ENCODE peak calls at places on chromosomes 2 and 18, in seven cellular contexts. N is lower lobe of right lung; Z is SJSA1; E is uterus; A is CD8-positive, alpha-beta T cell; K is IMR-90; H is right lobe of liver. J is an unnamed sample. For H3K4me1, the result is how much of the 10 kb centered on the place peaks cover.

GRCh38 chr18:23825496-23825895 is 136.2 kb downstream of the LAMA3 start:
- DNase-seq in N (no peak), Z (no peak), E (no peak), A (no peak), K (no peak), H (no peak), J (no peak)

GRCh38 chr2:17620280-17620679 is 79.8 kb downstream of the VSNL1 start:
- DNase-seq in N (no peak), Z (peak), E (no peak), A (no peak), K (peak), H (no peak), J (no peak)

GRCh38 chr2:18402-19271 is 27.7 kb downstream of the FAM110C start:
- DNase-seq in N (no peak), Z (no peak), E (no peak), A (no peak), K (no peak), H (no peak), J (no peak)

GRCh38 chr2:170886391-170886790 is 42.7 kb upstream of the GORASP2 start:
- DNase-seq in N (no peak), Z (no peak), E (no peak), A (no peak), K (peak), H (no peak), J (no peak)

GRCh38 chr2:28624798-28625701 is 126.6 kb upstream of the PPP1CB start:
- DNase-seq in N (peak), Z (no peak), E (peak), A (peak), K (peak), H (peak), J (peak)

GRCh38 chr2:62662548-62662947 is 43.0 kb upstream of the EHBP1 start:
- DNase-seq in N (no peak), Z (no peak), E (no peak), A (no peak), K (no peak), H (peak), J (no peak)

GRCh38 chr2:181218271-181218935 is 238.0 kb downstream of the UBE2E3 start:
- DNase-seq in N (no peak), Z (no peak), E (no peak), A (no peak), K (no peak), H (no peak), J (no peak)

GRCh38 chr2:67041051-67041450 is 356.1 kb upstream of the ETAA1 start:
- DNase-seq in N (no peak), Z (no peak), E (no peak), A (no peak), K (no peak), H (no peak), J (no peak)

GRCh38 chr2:30024281-30024680 is 102.9 kb upstream of the ALK start:
- DNase-seq in N (no peak), Z (no peak), E (no peak), A (no peak), K (no peak), H (no peak), J (no peak)

GRCh38 chr2:134369220-134369902 is 115.5 kb downstream of the MGAT5 start:
- DNase-seq in N (no peak), Z (no peak), E (no peak), A (no peak), K (no peak), H (no peak), J (no peak)

GRCh38 chr2:205747827-205748386 is 65.6 kb downstream of the NRP2 start:
- DNase-seq in N (no peak), Z (peak), E (no peak), A (no peak), K (no peak), H (no peak), J (no peak)

GRCh38 chr2:233964581-233964980 is 47.4 kb downstream of the TRPM8 start:
- DNase-seq in N (no peak), Z (no peak), E (no peak), A (no peak), K (no peak), H (no peak), J (no peak)

GRCh38 chr2:157480182-157480961 is 36.5 kb upstream of the CYTIP start:
- DNase-seq in N (peak), Z (no peak), E (no peak), A (no peak), K (peak), H (peak), J (peak)

GRCh38 chr2:210577263-210578071 is 21.1 kb downstream of the CPS1 start:
- DNase-seq in N (no peak), Z (no peak), E (no peak), A (no peak), K (peak), H (no peak), J (no peak)

GRCh38 chr2:176584333-176584732 is 315.1 kb downstream of the MTX2 start:
- DNase-seq in N (no peak), Z (no peak), E (no peak), A (no peak), K (peak), H (no peak), J (no peak)

GRCh38 chr2:127594116-127594591 is 51.8 kb upstream of the GPR17 start:
- DNase-seq in N (no peak), Z (peak), E (no peak), A (no peak), K (no peak), H (no peak), J (peak)

GRCh38 chr2:41806286-41806685 is 241.5 kb upstream of the PKDCC start:
- DNase-seq in N (no peak), Z (no peak), E (no peak), A (no peak), K (no peak), H (no peak), J (no peak)

GRCh38 chr2:241897231-241897916 is 27.8 kb downstream of the RTP5 start:
- DNase-seq in N (no peak), Z (no peak), E (peak), A (no peak), K (no peak), H (peak), J (peak)

GRCh38 chr2:205047273-205047839 is 502.1 kb downstream of the PARD3B start:
- DNase-seq in N (no peak), Z (no peak), E (no peak), A (no peak), K (no peak), H (no peak), J (no peak)

GRCh38 chr18:35730738-35731370 is 149.3 kb downstream of the GALNT1 start:
- DNase-seq in N (no peak), Z (no peak), E (peak), A (no peak), K (peak), H (no peak), J (no peak)

GRCh38 chr18:43482136-43482535 is 204.8 kb upstream of the SYT4 start:
- DNase-seq in N (no peak), Z (no peak), E (no peak), A (no peak), K (no peak), H (no peak), J (no peak)

GRCh38 chr2:159615936-159616733 is at the start of gene BAZ2B:
- DNase-seq in N (no peak), Z (peak), E (peak), A (peak), K (peak), H (peak), J (peak)

GRCh38 chr2:20093263-20094141 is 42.1 kb upstream of the LAPTM4A start:
- DNase-seq in N (no peak), Z (peak), E (peak), A (no peak), K (peak), H (peak), J (peak)

GRCh38 chr18:45726603-45727002 is 2.6 kb downstream of the SLC14A1 start:
- DNase-seq in N (no peak), Z (no peak), E (no peak), A (no peak), K (peak), H (no peak), J (no peak)

GRCh38 chr18:62339106-62339988 is 14.2 kb downstream of the TNFRSF11A start:
- DNase-seq in N (no peak), Z (no peak), E (no peak), A (no peak), K (peak), H (no peak), J (peak)

GRCh38 chr2:36857713-36858112 is 108.6 kb downstream of the STRN start:
- DNase-seq in N (no peak), Z (no peak), E (no peak), A (no peak), K (no peak), H (no peak), J (no peak)

GRCh38 chr2:71282493-71282892 is 49.1 kb upstream of the ZNF638 start:
- DNase-seq in N (no peak), Z (no peak), E (no peak), A (no peak), K (no peak), H (no peak), J (no peak)

GRCh38 chr2:156077041-156077735 is 255.3 kb downstream of the NR4A2 start:
- DNase-seq in N (no peak), Z (no peak), E (no peak), A (no peak), K (no peak), H (no peak), J (no peak)

GRCh38 chr2:196219686-196220085 is 48.3 kb upstream of the STK17B start:
- DNase-seq in N (no peak), Z (no peak), E (no peak), A (no peak), K (no peak), H (no peak), J (no peak)

GRCh38 chr2:21097331-21097730 is 26.4 kb upstream of the TDRD15 start:
- DNase-seq in N (no peak), Z (no peak), E (no peak), A (no peak), K (no peak), H (no peak), J (no peak)

GRCh38 chr2:152047826-152048476 is 50.9 kb downstream of the CACNB4 start:
- DNase-seq in N (no peak), Z (no peak), E (no peak), A (no peak), K (no peak), H (no peak), J (no peak)

GRCh38 chr2:179936654-179937053 is 70.4 kb downstream of the CWC22 start:
- DNase-seq in N (no peak), Z (no peak), E (no peak), A (peak), K (no peak), H (peak), J (no peak)

GRCh38 chr2:111054791-111055627 is 65.7 kb upstream of the BCL2L11 start:
- DNase-seq in N (no peak), Z (no peak), E (no peak), A (no peak), K (no peak), H (no peak), J (no peak)

GRCh38 chr2:120809576-120810440 is 74.1 kb downstream of the GLI2 start:
- DNase-seq in N (no peak), Z (no peak), E (no peak), A (no peak), K (peak), H (no peak), J (no peak)

GRCh38 chr18:3330622-3331021 is 68.7 kb downstream of the MYL12B start:
- DNase-seq in N (no peak), Z (no peak), E (no peak), A (no peak), K (no peak), H (no peak), J (no peak)

GRCh38 chr2:216700088-216700567 is 4.8 kb upstream of the IGFBP5 start:
- DNase-seq in N (no peak), Z (no peak), E (no peak), A (no peak), K (no peak), H (no peak), J (no peak)

GRCh38 chr2:108492364-108492763 is 41.9 kb upstream of the LIMS1 start:
- DNase-seq in N (no peak), Z (no peak), E (no peak), A (no peak), K (peak), H (no peak), J (no peak)

DNA sequence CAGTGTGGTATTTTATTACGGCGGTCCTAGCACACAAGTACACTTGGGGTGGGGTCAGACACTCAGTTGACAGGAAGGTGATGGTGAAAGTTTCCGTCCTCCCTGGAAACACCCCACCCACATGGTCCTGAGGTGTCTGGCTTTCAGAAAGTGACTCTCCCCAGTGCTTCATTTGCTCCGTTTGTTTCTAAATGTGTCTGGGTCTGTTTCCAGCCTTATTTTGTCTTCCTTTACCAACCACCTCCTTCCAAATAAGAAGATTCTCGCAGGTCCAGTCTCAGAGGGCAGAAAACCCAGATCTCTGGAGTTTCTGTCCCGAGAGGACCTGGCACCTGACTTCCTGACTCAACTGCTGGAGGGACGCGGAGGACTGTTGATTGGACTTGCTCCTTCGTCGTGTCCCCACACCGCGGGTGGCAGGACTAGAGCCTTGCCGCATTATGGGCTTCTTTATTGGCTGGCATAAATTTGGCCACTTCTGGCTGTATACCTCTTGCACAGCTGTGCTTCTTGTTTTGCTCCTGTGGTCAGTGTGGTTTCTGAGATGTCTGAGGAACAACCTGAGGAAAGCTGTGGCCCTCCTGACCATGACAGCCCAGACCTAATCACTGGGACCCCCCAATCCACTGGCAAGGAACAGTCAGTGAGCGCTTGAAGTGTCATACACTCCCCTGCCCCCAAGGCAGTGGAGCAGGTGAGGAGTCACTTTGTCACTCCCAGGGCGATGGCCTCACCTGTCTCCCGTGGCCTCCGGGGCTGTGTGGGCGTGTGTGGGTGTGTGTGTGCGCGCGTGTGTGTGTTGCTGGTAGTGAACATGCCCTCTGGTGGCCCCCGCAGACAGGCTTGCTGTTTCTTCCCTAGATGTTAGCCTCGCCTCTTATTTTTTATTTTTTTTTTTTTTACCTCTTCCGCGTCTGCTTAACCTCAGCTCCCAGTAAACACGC is 45.6 kb downstream of the MEX3C start:
- DNase-seq in N (no peak), Z (no peak), E (no peak), A (peak), K (no peak), H (no peak), J (no peak)
- H3K4me3 ChIP-seq in N (no peak), Z (no peak), E (no peak), A (no peak), K (no peak), H (no peak), J (no peak)

GRCh38 chr2:211611061-211611518 is 927.5 kb downstream of the ERBB4 start:
- DNase-seq in N (no peak), Z (no peak), E (no peak), A (no peak), K (no peak), H (no peak), J (no peak)
- H3K27ac ChIP-seq in N (no peak), Z (no peak), E (no peak), A (no peak), K (no peak), H (no peak), J (no peak)

GRCh38 chr2:217919204-217919603 is 83.6 kb downstream of the TNS1 start:
- DNase-seq in N (peak), Z (no peak), E (no peak), A (no peak), K (no peak), H (no peak), J (no peak)
- H3K4me1 ChIP-seq in N (half or more), Z (half or more), E (under half), A (under half), K (half or more), H (half or more), J (under half)

GRCh38 chr2:101516833-101517690 is 42.1 kb upstream of the RFX8 start:
- DNase-seq in N (no peak), Z (peak), E (no peak), A (no peak), K (peak), H (no peak), J (no peak)
- H3K4me3 ChIP-seq in N (no peak), Z (no peak), E (no peak), A (no peak), K (no peak), H (no peak), J (no peak)

GRCh38 chr2:10814571-10815331 is 2.2 kb upstream of the PDIA6 start:
- DNase-seq in N (no peak), Z (no peak), E (no peak), A (no peak), K (no peak), H (no peak), J (no peak)
- H3K27ac ChIP-seq in N (no peak), Z (no peak), E (no peak), A (no peak), K (no peak), H (no peak), J (no peak)

GRCh38 chr18:57432118-57432517 is 3.1 kb upstream of the ONECUT2 start:
- DNase-seq in N (no peak), Z (no peak), E (no peak), A (no peak), K (no peak), H (no peak), J (no peak)
- H3K4me1 ChIP-seq in N (under half), Z (under half), E (under half), A (under half), K (under half), H (under half), J (under half)

J was measured in aorta.